ENCODE peak calls at places on chromosomes 11 and 22, in four cellular contexts. U is hepatic stellate cell, X is germinal center, K is GF-D8. O is an unnamed sample.

GRCh38 chr11:35420371-35420770 is 1.0 kb upstream of the SLC1A2 start:
- DNase-seq in K (no peak), U (no peak), X (no peak), O (no peak)

GRCh38 chr11:73859671-73860070 is 17.0 kb downstream of the COA4 start:
- DNase-seq in X (no peak), K (no peak), U (no peak), O (no peak)

GRCh38 chr22:42880815-42881214 is 23.7 kb upstream of the ARFGAP3 start:
- DNase-seq in X (no peak), U (no peak), K (no peak), O (no peak)

GRCh38 chr11:1292018-1292643 is 17.3 kb downstream of the TOLLIP start:
- DNase-seq in K (no peak), X (no peak), U (no peak), O (no peak)

GRCh38 chr11:124756033-124756752 is 4.1 kb upstream of the VSIG2 start:
- DNase-seq in K (no peak), X (no peak), U (no peak), O (no peak)

GRCh38 chr11:110294509-110294908 is 1.9 kb downstream of the RDX start:
- DNase-seq in U (no peak), X (no peak), K (no peak), O (no peak)

GRCh38 chr22:23831781-23832180 is 7.0 kb downstream of the DERL3 start:
- DNase-seq in U (no peak), X (no peak), K (no peak), O (no peak)

GRCh38 chr11:64535811-64536210 is 55.2 kb upstream of the SLC22A12 start:
- DNase-seq in U (no peak), X (no peak), K (no peak), O (no peak)

GRCh38 chr22:29388759-29389090 is 355 bp upstream of the AP1B1 start:
- DNase-seq in K (no peak), U (no peak), X (no peak), O (no peak)

GRCh38 chr11:34458566-34458965 is 19.8 kb downstream of the CAT start:
- DNase-seq in X (no peak), K (no peak), U (no peak), O (no peak)

GRCh38 chr11:76704171-76704948 is 33.8 kb upstream of the LRRC32 start:
- DNase-seq in K (no peak), X (no peak), U (no peak), O (no peak)

GRCh38 chr22:19503869-19504268 is 20.3 kb downstream of the CLDN5 start:
- DNase-seq in X (no peak), K (no peak), U (no peak), O (no peak)

GRCh38 chr11:45423475-45424081 is 137.4 kb upstream of the SYT13 start:
- DNase-seq in X (no peak), K (no peak), U (no peak), O (no peak)

GRCh38 chr11:57974830-57975229 is 48.9 kb upstream of the OR9Q1 start:
- DNase-seq in X (no peak), K (no peak), U (no peak), O (no peak)

GRCh38 chr11:99418927-99419707 is 398.4 kb downstream of the CNTN5 start:
- DNase-seq in K (no peak), U (no peak), X (no peak), O (no peak)

GRCh38 chr22:31119026-31119717 is 3.6 kb upstream of the INPP5J start:
- DNase-seq in K (no peak), U (no peak), X (no peak), O (no peak)

GRCh38 chr22:36369922-36370781 is 17.6 kb downstream of the MYH9 start:
- DNase-seq in U (no peak), K (peak; percentile 79), X (peak; percentile 42), O (peak; percentile 54)